ENCODE peak calls at places on chromosomes 3 and 15, in four cellular contexts. One of them, this sample, is unnamed.

GRCh38 chr15:41777421-41777973 is 3.2 kb downstream of the MAPKBP1 start:
- DNase-seq in A549: no peak
- DNase-seq in K562: no peak
- DNase-seq in HepG2: no peak
- DNase-seq in this sample: no peak

GRCh38 chr15:95196176-95196915 is 965.0 kb downstream of the MCTP2 start:
- DNase-seq in A549: no peak
- DNase-seq in K562: peak
- DNase-seq in HepG2: no peak
- DNase-seq in this sample: no peak

GRCh38 chr3:194602580-194603300 is 30.5 kb downstream of the TMEM44 start:
- DNase-seq in A549: no peak
- DNase-seq in K562: no peak
- DNase-seq in HepG2: no peak
- DNase-seq in this sample: no peak

GRCh38 chr15:101187820-101188516 is 63.9 kb downstream of the CHSY1 start:
- DNase-seq in A549: no peak
- DNase-seq in K562: no peak
- DNase-seq in HepG2: no peak
- DNase-seq in this sample: no peak

GRCh38 chr3:7504886-7505775 is 644.2 kb downstream of the GRM7 start:
- DNase-seq in A549: peak
- DNase-seq in K562: no peak
- DNase-seq in HepG2: peak
- DNase-seq in this sample: no peak

GRCh38 chr3:55690746-55691540 is 203.8 kb upstream of the WNT5A start:
- DNase-seq in A549: no peak
- DNase-seq in K562: no peak
- DNase-seq in HepG2: no peak
- DNase-seq in this sample: peak

GRCh38 chr3:131849640-131850039 is 185.2 kb downstream of the CPNE4 start:
- DNase-seq in A549: no peak
- DNase-seq in K562: no peak
- DNase-seq in HepG2: no peak
- DNase-seq in this sample: no peak

GRCh38 chr3:131704084-131704483 is 201.3 kb upstream of the MRPL3 start:
- DNase-seq in A549: no peak
- DNase-seq in K562: no peak
- DNase-seq in HepG2: no peak
- DNase-seq in this sample: no peak

GRCh38 chr3:136390574-136390973 is 140.4 kb downstream of the PCCB start:
- DNase-seq in A549: no peak
- DNase-seq in K562: no peak
- DNase-seq in HepG2: no peak
- DNase-seq in this sample: no peak

GRCh38 chr3:117104381-117104780 is 394.8 kb downstream of the TUSC7 start:
- DNase-seq in A549: no peak
- DNase-seq in K562: no peak
- DNase-seq in HepG2: no peak
- DNase-seq in this sample: no peak

GRCh38 chr15:74406517-74406916 is 27.2 kb downstream of the SEMA7A start:
- DNase-seq in A549: no peak
- DNase-seq in K562: no peak
- DNase-seq in HepG2: no peak
- DNase-seq in this sample: no peak

GRCh38 chr3:66609660-66610547 is 109.1 kb upstream of the LRIG1 start:
- DNase-seq in A549: no peak
- DNase-seq in K562: no peak
- DNase-seq in HepG2: no peak
- DNase-seq in this sample: peak

GRCh38 chr15:77807115-77807514 is 174.4 kb upstream of the LINGO1 start:
- DNase-seq in A549: no peak
- DNase-seq in K562: no peak
- DNase-seq in HepG2: no peak
- DNase-seq in this sample: no peak

GRCh38 chr3:37785718-37786117 is 76.0 kb upstream of the CTDSPL start:
- DNase-seq in A549: no peak
- DNase-seq in K562: no peak
- DNase-seq in HepG2: no peak
- DNase-seq in this sample: no peak

GRCh38 chr15:62835351-62835750 is 207.2 kb upstream of the TPM1 start:
- DNase-seq in A549: no peak
- DNase-seq in K562: no peak
- DNase-seq in HepG2: no peak
- DNase-seq in this sample: no peak

GRCh38 chr15:77107531-77108355 is 36.8 kb upstream of the TSPAN3 start:
- DNase-seq in A549: peak
- DNase-seq in K562: peak
- DNase-seq in HepG2: peak
- DNase-seq in this sample: peak

GRCh38 chr15:48285329-48286214 is 45.7 kb upstream of the DUT start:
- DNase-seq in A549: peak
- DNase-seq in K562: peak
- DNase-seq in HepG2: peak
- DNase-seq in this sample: peak

GRCh38 chr15:34987623-34987981 is 485 bp downstream of the ZNF770 start:
- DNase-seq in A549: no peak
- DNase-seq in K562: no peak
- DNase-seq in HepG2: peak
- DNase-seq in this sample: no peak

GRCh38 chr15:75647370-75648155 is at the start of gene SNX33:
- DNase-seq in A549: peak
- DNase-seq in K562: peak
- DNase-seq in HepG2: peak
- DNase-seq in this sample: peak

GRCh38 chr3:34919025-34919424 is 720.3 kb upstream of the ARPP21 start:
- DNase-seq in A549: no peak
- DNase-seq in K562: no peak
- DNase-seq in HepG2: no peak
- DNase-seq in this sample: no peak
- TF ChIP-seq NR3C1 in A549: no peak
- TF ChIP-seq NR3C1 in K562: no peak
- TF ChIP-seq NR3C1 in HepG2: no peak
- TF ChIP-seq NR3C1 in this sample: no peak

DNA sequence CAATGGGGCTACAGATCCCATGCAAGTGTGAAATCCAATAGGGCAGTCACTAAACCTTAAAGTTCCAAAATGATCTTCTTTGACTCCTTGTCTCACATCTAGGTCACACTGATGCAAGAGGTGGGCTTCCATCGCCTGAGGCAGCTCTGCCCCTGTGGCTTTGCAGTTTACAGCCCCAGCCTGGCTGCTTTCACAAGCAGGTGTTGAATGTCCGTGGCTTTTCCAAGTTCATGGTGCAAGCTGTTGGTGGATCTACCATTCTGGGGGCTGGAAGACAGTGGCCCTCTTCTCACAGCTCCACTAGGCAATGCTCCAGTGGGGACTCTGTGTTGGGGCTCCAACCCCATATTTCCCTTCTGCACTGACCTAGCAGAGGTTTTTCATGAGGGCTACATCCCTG is 68.5 kb upstream of the PRR20G start:
- DNase-seq in A549: no peak
- DNase-seq in K562: no peak
- DNase-seq in HepG2: no peak
- DNase-seq in this sample: no peak
- TF ChIP-seq HMGXB4 in A549: no peak
- TF ChIP-seq HMGXB4 in K562: no peak
- TF ChIP-seq HMGXB4 in HepG2: no peak
- TF ChIP-seq HMGXB4 in this sample: no peak

DNA sequence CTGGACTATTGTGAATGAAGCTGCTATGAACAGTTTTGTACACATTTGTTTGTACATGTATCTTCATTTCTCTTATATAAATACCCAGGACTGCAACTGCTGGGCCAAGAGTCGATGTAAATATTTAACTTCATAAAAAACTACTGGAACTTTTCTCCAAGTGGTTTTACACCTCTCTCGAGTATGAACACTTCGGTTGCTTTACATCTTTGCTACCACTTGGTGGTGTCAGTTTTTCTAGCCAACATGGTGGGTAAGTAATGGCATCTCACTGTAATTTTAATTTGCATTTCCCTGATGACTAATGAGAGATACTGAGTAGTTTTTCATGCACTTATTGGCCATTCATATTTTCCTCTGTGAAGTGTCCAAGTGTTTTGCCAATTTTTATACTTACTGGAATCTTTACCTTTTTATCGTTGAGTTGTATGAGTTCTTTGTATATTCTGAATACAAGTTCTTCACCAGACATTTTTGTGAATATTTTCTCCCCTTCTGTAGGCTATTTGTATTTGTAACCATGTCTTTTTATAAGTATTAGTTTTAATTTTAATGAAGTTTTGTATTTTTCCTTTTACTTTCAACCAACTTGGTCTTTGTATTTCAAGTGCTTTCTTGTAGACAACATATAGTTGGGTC is 44.4 kb downstream of the PCOLCE2 start:
- DNase-seq in A549: peak
- DNase-seq in K562: peak
- DNase-seq in HepG2: peak
- DNase-seq in this sample: no peak
- TF ChIP-seq NR3C1 in A549: no peak
- TF ChIP-seq NR3C1 in K562: no peak
- TF ChIP-seq NR3C1 in HepG2: no peak
- TF ChIP-seq NR3C1 in this sample: no peak

DNA sequence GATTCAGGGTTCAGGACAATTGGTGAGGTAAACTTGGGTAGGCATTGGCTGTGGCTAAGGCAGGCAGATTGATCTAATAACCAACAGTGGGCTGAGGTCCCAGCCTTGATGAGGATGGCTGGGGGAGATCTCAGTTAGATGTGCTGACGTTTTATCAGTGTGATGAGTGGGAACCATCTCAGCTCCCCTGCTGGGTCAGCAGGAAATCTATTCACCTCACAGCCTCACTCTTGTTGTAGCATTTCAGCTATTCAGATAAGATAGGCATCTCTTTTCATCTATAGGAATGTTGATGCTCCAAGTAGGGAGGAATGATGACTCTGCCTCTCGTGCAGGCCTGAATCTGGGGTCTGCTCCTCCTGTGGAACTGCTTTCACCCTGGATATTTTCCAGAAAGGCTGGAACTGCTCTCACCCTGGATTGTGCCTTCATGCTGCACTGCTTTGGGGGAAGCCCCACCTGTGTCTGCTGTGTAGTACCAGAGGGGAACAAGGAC is 973.7 kb downstream of the NSUN3 start:
- DNase-seq in A549: no peak
- DNase-seq in K562: no peak
- DNase-seq in HepG2: no peak
- DNase-seq in this sample: no peak
- TF ChIP-seq HMGXB4 in A549: no peak
- TF ChIP-seq HMGXB4 in K562: no peak
- TF ChIP-seq HMGXB4 in HepG2: no peak
- TF ChIP-seq HMGXB4 in this sample: no peak

DNA sequence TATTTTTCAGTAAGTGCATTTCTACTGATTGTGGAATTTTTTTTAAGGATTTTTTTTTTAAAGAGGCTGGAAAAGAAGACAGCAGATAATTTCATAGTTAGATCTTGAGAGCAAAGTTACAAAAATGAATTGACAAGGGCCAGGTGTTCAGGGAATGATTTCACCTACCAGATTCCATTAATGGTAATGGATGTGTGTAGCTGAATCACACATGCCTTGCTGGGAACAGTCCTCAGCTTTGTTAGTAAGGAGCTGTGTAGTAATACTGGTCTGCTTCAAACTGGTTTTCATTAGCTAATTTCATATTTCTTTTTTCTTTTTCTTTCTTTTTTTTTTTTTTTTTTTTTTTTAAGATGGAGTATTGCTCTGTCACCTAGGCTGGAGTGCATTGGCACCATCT is 16.0 kb downstream of the NR1D2 start:
- DNase-seq in A549: no peak
- DNase-seq in K562: no peak
- DNase-seq in HepG2: no peak
- DNase-seq in this sample: no peak
- TF ChIP-seq NR3C1 in A549: no peak
- TF ChIP-seq NR3C1 in K562: no peak
- TF ChIP-seq NR3C1 in HepG2: no peak
- TF ChIP-seq NR3C1 in this sample: no peak

GRCh38 chr3:27978440-27978839 is 256.3 kb upstream of the EOMES start:
- DNase-seq in A549: no peak
- DNase-seq in K562: no peak
- DNase-seq in HepG2: no peak
- DNase-seq in this sample: no peak
- TF ChIP-seq HMGXB4 in A549: no peak
- TF ChIP-seq HMGXB4 in K562: no peak
- TF ChIP-seq HMGXB4 in HepG2: no peak
- TF ChIP-seq HMGXB4 in this sample: no peak

DNA sequence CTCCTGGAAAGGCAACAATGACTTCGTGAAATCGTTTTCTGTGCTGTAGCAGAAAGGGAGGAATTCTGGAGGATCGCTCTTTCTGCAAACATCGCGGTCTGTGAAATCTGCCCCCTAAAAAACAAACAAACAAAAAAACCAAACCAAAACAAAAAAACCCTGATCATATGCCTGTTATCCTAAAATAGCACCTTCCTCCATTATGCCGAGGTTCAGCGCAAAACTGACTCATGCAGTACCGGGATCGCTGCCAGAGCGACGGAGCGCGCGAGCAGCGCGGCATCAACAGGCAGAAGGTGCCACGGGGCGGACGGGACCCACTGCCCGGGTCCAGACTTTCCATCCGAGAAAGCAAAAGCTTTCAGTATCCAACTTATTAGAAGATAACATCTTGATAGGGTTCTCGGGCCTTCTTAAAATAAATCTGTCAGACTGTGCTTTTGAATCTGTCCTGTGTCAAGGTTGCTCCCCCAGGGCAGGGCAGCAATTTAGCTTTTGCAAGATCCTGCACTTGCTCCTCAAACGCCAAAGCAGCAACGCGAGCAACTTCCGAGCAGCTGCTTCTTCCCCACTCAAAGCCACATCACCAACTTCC is 156.0 kb downstream of the FGF12 start:
- DNase-seq in A549: peak
- DNase-seq in K562: peak
- DNase-seq in HepG2: no peak
- DNase-seq in this sample: no peak
- TF ChIP-seq NR3C1 in A549: no peak
- TF ChIP-seq NR3C1 in K562: no peak
- TF ChIP-seq NR3C1 in HepG2: no peak
- TF ChIP-seq NR3C1 in this sample: no peak

GRCh38 chr15:38226867-38227266 is 25.8 kb upstream of the SPRED1 start:
- DNase-seq in A549: peak
- DNase-seq in K562: peak
- DNase-seq in HepG2: peak
- DNase-seq in this sample: no peak
- TF ChIP-seq HMGXB4 in A549: no peak
- TF ChIP-seq HMGXB4 in K562: no peak
- TF ChIP-seq HMGXB4 in HepG2: no peak
- TF ChIP-seq HMGXB4 in this sample: no peak

This sample was measured in WTC11.